ENCODE peak calls at places on chromosomes 3 and 15, in five cellular contexts. M, R, E, C and Y are unnamed samples.

GRCh38 chr3:9023191-9023590 is 59.9 kb upstream of the RAD18 start:
- DNase-seq in M (no peak), R (no peak), E (no peak), C (no peak), Y (no peak)

GRCh38 chr15:99098991-99099390 is 5.9 kb upstream of the SYNM start:
- DNase-seq in M (no peak), R (no peak), E (no peak), C (no peak), Y (no peak)

GRCh38 chr3:184946922-184947321 is 135.0 kb downstream of the VPS8 start:
- DNase-seq in M (no peak), R (no peak), E (peak; percentile 47), C (no peak), Y (no peak)

GRCh38 chr3:33166095-33166494 is 52.3 kb downstream of the CRTAP start:
- DNase-seq in M (no peak), R (no peak), E (no peak), C (no peak), Y (no peak)

GRCh38 chr3:192991351-192991750 is 73.7 kb upstream of the MB21D2 start:
- DNase-seq in M (no peak), R (no peak), E (no peak), C (no peak), Y (no peak)

GRCh38 chr3:60146121-60146520 is 1096.3 kb upstream of the CFAP20DC start:
- DNase-seq in M (no peak), R (no peak), E (no peak), C (no peak), Y (no peak)

GRCh38 chr3:111582114-111582461 is 13.1 kb downstream of the ZBED2 start:
- DNase-seq in M (peak; percentile 98), R (peak; percentile 98), E (no peak), C (peak; percentile 63), Y (no peak)

GRCh38 chr15:88178631-88179030 is 77.9 kb downstream of the NTRK3 start:
- DNase-seq in M (no peak), R (no peak), E (peak; percentile 26), C (no peak), Y (no peak)

GRCh38 chr3:143531101-143531500 is 317.2 kb downstream of the SLC9A9 start:
- DNase-seq in M (no peak), R (no peak), E (no peak), C (no peak), Y (no peak)

GRCh38 chr3:17885986-17886385 is 143.6 kb upstream of the TBC1D5 start:
- DNase-seq in M (no peak), R (no peak), E (no peak), C (no peak), Y (no peak)

GRCh38 chr3:169661567-169662214 is 1.8 kb downstream of the MECOM start:
- DNase-seq in M (peak; percentile 48), R (peak; percentile 36), E (peak; percentile 42), C (no peak), Y (no peak)

GRCh38 chr3:100781311-100781710 is 72.0 kb downstream of the TFG start:
- DNase-seq in M (peak; percentile 64), R (peak; percentile 72), E (no peak), C (no peak), Y (no peak)

GRCh38 chr3:34357461-34357860 is 559.0 kb downstream of the PDCD6IP start:
- DNase-seq in M (no peak), R (no peak), E (no peak), C (no peak), Y (no peak)

DNA sequence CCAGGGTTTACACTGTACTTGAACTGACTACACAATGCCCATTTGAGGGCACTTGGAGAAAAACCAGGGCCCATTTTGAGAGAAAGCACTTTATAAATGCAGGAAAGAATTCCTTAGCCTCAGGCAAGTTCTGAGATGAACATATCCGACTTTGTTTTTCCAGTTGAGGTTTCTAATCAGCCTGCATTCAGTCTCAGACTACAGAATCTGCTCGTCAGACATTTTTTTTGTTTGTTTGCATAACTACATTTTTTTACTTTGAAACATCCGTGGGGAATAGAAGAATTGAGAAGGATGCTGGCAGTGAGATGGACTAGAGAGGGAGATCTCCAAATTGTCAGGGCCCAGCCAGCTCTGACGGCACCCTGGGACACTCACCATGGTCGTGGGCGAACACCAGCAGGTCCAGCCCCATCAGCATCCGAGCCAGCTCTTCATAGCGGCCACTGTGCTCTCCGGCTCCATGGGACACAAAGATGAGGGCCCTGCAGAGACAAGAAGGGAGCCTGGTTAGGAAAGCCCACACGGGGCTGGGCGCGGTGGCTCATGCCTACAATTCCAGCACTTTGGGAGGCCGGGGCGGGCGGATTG is 40.8 kb downstream of the MGLL start:
- DNase-seq in M (no peak), R (peak; percentile 59), E (no peak), C (no peak), Y (peak; percentile 74)
- H3K9ac ChIP-seq in M (no peak overlapping the region), R (peak overlapping the region; percentile 30), E (no peak overlapping the region), C (no peak overlapping the region), Y (no peak overlapping the region)

DNA sequence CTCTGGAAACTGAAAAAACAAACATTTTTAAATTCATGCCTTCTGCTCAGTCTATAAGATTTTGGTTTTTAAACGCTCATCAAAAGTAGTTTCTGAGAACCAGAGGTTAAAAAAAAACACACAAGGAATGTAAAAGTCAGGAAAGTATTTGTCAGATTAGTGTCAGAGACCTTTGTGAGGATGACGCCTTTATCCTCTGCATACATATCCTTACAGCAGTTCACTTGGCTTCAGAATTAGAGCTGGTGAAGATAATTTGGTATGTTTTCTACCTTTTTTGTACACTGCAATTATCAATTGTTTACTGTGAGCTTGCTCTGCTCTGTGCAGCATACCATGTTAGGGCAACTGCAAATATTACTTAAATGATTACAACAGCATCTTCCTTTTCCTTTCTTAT is 8.3 kb downstream of the PRTG start:
- DNase-seq in M (no peak), R (no peak), E (no peak), C (no peak), Y (no peak)
- H3K9ac ChIP-seq in M (no peak overlapping the region), R (no peak overlapping the region), E (no peak overlapping the region), C (no peak overlapping the region), Y (no peak overlapping the region)

DNA sequence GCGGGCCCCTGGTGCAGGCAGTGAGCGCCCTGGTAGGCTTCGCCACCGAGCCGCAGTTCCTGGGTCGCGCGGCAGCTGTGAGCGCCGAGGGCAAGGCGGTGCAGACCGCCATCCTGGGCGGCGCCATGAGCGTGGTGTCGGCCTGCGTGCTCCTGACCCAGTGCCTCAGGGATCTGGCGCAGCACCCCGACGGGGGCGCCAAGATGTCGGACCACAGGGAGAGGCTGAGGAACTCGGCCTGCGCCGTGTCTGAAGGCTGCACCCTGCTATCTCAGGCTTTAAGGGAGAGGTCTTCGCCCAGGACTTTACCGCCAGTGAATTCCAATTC is 2.3 kb downstream of the TLNRD1 start:
- DNase-seq in M (no peak), R (no peak), E (no peak), C (no peak), Y (peak; percentile 73)
- H3K9ac ChIP-seq in M (no peak overlapping the region), R (no peak overlapping the region), E (no peak overlapping the region), C (no peak overlapping the region), Y (no peak overlapping the region)

DNA sequence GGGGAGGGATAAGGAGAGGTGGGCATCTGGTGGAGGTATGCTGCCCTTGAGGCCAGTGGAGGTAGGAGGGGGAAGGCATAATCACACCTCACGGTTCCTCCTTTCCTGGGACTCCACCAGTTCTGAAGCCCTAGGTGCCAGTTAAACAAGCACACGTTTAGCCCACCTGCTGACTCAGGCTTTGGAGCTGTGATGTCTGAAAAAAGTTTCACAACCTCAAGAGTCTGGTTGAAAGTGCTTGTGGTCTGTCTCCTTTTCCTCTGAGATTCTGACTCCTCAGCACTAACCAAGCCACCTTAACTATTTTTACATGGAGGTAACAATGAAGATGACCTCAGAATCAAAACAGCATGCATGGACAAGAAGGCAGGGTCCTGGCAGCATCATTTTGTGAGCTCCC is 23.0 kb downstream of the HPS3 start:
- DNase-seq in M (no peak), R (peak; percentile 76), E (peak; percentile 98), C (no peak), Y (no peak)
- H3K9ac ChIP-seq in M (no peak overlapping the region), R (no peak overlapping the region), E (peak overlapping the region; percentile 54), C (no peak overlapping the region), Y (no peak overlapping the region)

DNA sequence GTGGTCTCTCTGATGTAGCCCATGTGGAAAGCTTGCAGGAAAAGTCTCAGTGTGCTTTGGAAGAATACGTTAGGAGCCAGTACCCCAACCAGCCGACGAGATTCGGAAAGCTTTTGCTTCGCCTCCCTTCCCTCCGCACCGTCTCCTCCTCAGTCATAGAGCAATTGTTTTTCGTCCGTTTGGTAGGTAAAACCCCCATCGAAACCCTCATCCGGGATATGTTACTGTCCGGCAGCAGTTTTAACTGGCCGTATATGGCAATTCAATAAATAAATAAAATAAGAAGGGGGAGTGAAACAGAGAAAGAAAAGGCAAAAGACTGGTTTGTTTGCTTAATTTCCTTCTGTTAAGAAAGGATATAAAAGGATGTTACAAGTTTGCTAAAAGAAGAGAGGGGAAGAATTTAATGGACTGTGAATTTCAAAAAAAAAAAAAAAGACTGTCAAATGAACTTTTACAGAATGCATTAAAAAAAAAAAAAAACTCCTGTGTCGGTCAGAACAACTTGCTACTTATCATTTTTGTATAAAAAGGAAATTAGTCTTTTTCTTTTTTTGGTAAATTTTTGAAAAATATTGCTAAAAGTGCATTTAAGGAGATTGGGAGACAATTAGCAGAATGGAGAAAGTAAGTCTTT is 7.0 kb downstream of the NR2F2 start:
- DNase-seq in M (peak; percentile 18), R (peak; percentile 19), E (no peak), C (no peak), Y (no peak)
- H3K9ac ChIP-seq in M (peak overlapping the region; percentile 97), R (peak overlapping the region; percentile 96), E (no peak overlapping the region), C (no peak overlapping the region), Y (peak overlapping the region; percentile 99)

GRCh38 chr3:188345223-188345622 is 191.3 kb downstream of the LPP start:
- DNase-seq in M (no peak), R (peak; percentile 90), E (no peak), C (no peak), Y (no peak)
- H3K9ac ChIP-seq in M (no peak overlapping the region), R (peak overlapping the region; percentile 55), E (no peak overlapping the region), C (no peak overlapping the region), Y (no peak overlapping the region)

DNA sequence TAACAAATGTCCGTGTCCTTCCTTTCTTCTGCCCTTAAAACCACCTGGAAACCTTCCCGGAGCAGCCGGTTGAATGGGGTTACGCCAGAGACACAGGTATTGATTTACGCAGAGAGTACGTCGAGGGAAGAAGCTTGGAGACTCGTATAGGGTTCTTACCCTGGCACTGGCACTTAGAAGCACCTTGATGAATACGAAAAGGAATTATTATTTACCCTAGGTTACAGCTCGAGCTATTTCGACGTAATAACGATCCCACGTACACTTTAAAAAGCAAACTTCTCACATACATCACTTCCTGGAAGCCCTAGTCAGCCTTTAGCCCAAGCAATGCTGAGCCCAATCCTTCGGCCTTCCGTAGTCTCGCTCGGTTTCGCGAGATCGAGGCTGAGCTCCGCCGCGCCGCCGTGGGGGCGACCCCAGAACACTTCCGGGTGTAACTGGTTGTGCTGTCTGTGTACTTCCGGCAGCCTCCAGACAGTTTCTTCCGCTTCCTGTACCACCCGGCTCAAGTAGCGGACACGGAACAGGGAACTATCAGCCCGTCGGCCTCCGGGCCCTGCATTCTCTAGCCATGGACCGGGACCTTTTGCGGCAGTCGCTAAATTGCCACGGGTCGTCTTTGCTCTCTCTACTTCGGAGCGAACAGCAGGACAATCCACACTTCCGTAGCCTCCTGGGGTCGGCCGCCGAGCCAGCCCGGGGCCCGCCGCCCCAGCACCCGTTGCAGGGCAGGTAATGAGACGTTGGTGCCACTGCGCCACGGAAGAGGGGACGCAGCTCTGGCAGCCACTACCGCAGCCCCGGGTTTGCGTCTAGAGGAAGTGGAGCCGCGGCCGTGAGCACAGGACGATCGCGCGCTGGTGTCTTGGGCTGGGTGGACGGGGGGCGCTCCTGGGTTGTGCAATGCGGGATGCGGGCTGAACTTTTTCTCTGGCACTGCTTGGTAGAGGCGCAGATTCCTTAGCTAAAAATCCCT is at the start of gene TTC14:
- DNase-seq in M (peak; percentile 96), R (peak; percentile 92), E (peak; percentile 98), C (peak; percentile 94), Y (peak; percentile 96)
- H3K9ac ChIP-seq in M (peak within 1 kb of the TSS; percentile 88), R (peak within 1 kb of the TSS; percentile 89), E (peak within 1 kb of the TSS; percentile 71), C (peak within 1 kb of the TSS; percentile 79), Y (peak within 1 kb of the TSS; percentile 71)